ENCODE peak calls at places on chromosomes 1 and 21, in eight cellular contexts. X is GM04504, N is NCI-H1105, P is GM04503, O is lower leg skin, M is CD14-positive monocyte, B is A549, A is D341Med. U is an unnamed sample.
A peak's percentile ranks its signal among the peaks of the same experiment; 100 is the strongest.

GRCh38 chr1:59046730-59047157 is 250.2 kb upstream of the FGGY start:
- DNase-seq in P (no peak), N (no peak), B (no peak), O (no peak), X (no peak), M (no peak), A (no peak), U (no peak)

GRCh38 chr21:38838598-38839369 is 33.1 kb downstream of the ETS2 start:
- DNase-seq in N (no peak), A (no peak), B (no peak), M (no peak), X (no peak), P (no peak), O (no peak), U (no peak)

GRCh38 chr1:197633447-197634039 is 141.7 kb downstream of the DENND1B start:
- DNase-seq in A (no peak), O (no peak), M (no peak), N (no peak), P (no peak), B (no peak), X (no peak), U (no peak)

GRCh38 chr1:191641420-191642215 is 516.6 kb upstream of the RGS18 start:
- DNase-seq in M (no peak), P (no peak), X (no peak), O (no peak), B (peak; percentile 62), N (no peak), A (no peak), U (no peak)

GRCh38 chr1:248828845-248829244 is 3.1 kb upstream of the SH3BP5L start:
- DNase-seq in A (no peak), X (peak; percentile 37), B (peak; percentile 73), N (no peak), O (no peak), M (peak; percentile 49), P (no peak), U (no peak)

GRCh38 chr1:39802496-39803260 is 14.0 kb upstream of the BMP8B start:
- DNase-seq in N (no peak), O (no peak), X (no peak), M (peak; percentile 26), B (no peak), P (no peak), A (no peak), U (no peak)

GRCh38 chr1:22296701-22297591 is 154.0 kb upstream of the WNT4 start:
- DNase-seq in M (no peak), B (no peak), N (no peak), A (no peak), O (no peak), X (no peak), P (no peak), U (no peak)

GRCh38 chr1:184861755-184862336 is 107.2 kb upstream of the EDEM3 start:
- DNase-seq in O (no peak), M (no peak), N (no peak), A (no peak), X (no peak), P (no peak), B (no peak), U (no peak)

GRCh38 chr1:226980122-226980551 is 40.0 kb downstream of the COQ8A start:
- DNase-seq in A (no peak), X (no peak), P (no peak), N (no peak), O (no peak), M (peak; percentile 40), B (no peak), U (no peak)

GRCh38 chr1:65615859-65616258 is 176.8 kb upstream of the PDE4B start:
- DNase-seq in N (no peak), B (no peak), O (no peak), M (no peak), X (no peak), A (no peak), P (no peak), U (no peak)

GRCh38 chr21:34129039-34129891 is 55.9 kb downstream of the MRPS6 start:
- DNase-seq in O (peak; percentile 36), X (peak; percentile 73), M (no peak), N (no peak), P (peak; percentile 51), A (no peak), B (no peak), U (peak; percentile 7)

GRCh38 chr1:192812420-192813209 is 3.8 kb downstream of the RGS2 start:
- DNase-seq in N (no peak), B (no peak), A (no peak), O (no peak), M (no peak), X (no peak), P (no peak), U (no peak)

GRCh38 chr1:20148571-20149500 is 9.7 kb downstream of the PLA2G2F start:
- DNase-seq in O (no peak), X (no peak), A (peak; percentile 8), N (no peak), B (no peak), M (no peak), P (no peak), U (no peak)

GRCh38 chr1:202162049-202162417 is 1.6 kb upstream of the PTPN7 start:
- DNase-seq in B (no peak), P (no peak), M (no peak), A (no peak), O (no peak), X (no peak), N (no peak), U (no peak)

GRCh38 chr1:168304865-168305264 is 24.2 kb downstream of the TBX19 start:
- DNase-seq in B (no peak), P (no peak), N (no peak), X (no peak), O (no peak), A (no peak), M (no peak), U (no peak)

GRCh38 chr1:7424352-7424890 is 346.7 kb upstream of the VAMP3 start:
- DNase-seq in A (no peak), O (no peak), P (no peak), M (peak; percentile 7), N (no peak), X (no peak), B (no peak), U (no peak)

GRCh38 chr1:205012416-205013140 is 30.4 kb upstream of the CNTN2 start:
- DNase-seq in X (no peak), P (no peak), B (no peak), N (no peak), A (no peak), M (no peak), O (no peak), U (no peak)

U was measured in NCI-H82.